ENCODE peak calls at places on chromosomes 13 and 19, in ten cellular contexts. One of them, this sample, is unnamed.

GRCh38 chr19:51610576-51610975 is 19.6 kb downstream of the SIGLEC5 start:
- DNase-seq in left ventricle myocardium inferior: no peak
- DNase-seq in K562: no peak
- DNase-seq in brain microvascular endothelial cell: no peak
- DNase-seq in WTC11: no peak
- DNase-seq in fibroblast of mammary gland: no peak
- DNase-seq in AG09309: no peak
- DNase-seq in A549: no peak
- DNase-seq in body of pancreas: no peak
- DNase-seq in GM23338: no peak
- DNase-seq in this sample: no peak

GRCh38 chr19:8526345-8527062 is 12.5 kb upstream of the ZNF414 start:
- DNase-seq in left ventricle myocardium inferior: peak
- DNase-seq in K562: peak
- DNase-seq in brain microvascular endothelial cell: peak
- DNase-seq in WTC11: peak
- DNase-seq in fibroblast of mammary gland: peak
- DNase-seq in AG09309: no peak
- DNase-seq in A549: peak
- DNase-seq in body of pancreas: peak
- DNase-seq in GM23338: peak
- DNase-seq in this sample: peak

GRCh38 chr13:72726721-72727416 is 560 bp downstream of the MZT1 start:
- DNase-seq in left ventricle myocardium inferior: peak
- DNase-seq in K562: peak
- DNase-seq in brain microvascular endothelial cell: peak
- DNase-seq in WTC11: peak
- DNase-seq in fibroblast of mammary gland: peak
- DNase-seq in AG09309: no peak
- DNase-seq in A549: peak
- DNase-seq in body of pancreas: peak
- DNase-seq in GM23338: peak
- DNase-seq in this sample: no peak

GRCh38 chr19:19643158-19644053 is at the start of gene GMIP:
- DNase-seq in left ventricle myocardium inferior: peak
- DNase-seq in K562: peak
- DNase-seq in brain microvascular endothelial cell: no peak
- DNase-seq in WTC11: peak
- DNase-seq in fibroblast of mammary gland: peak
- DNase-seq in AG09309: no peak
- DNase-seq in A549: peak
- DNase-seq in body of pancreas: peak
- DNase-seq in GM23338: peak
- DNase-seq in this sample: peak

GRCh38 chr13:76812971-76813691 is 73.1 kb downstream of the KCTD12 start:
- DNase-seq in left ventricle myocardium inferior: peak
- DNase-seq in K562: no peak
- DNase-seq in brain microvascular endothelial cell: no peak
- DNase-seq in WTC11: no peak
- DNase-seq in fibroblast of mammary gland: peak
- DNase-seq in AG09309: no peak
- DNase-seq in A549: no peak
- DNase-seq in body of pancreas: peak
- DNase-seq in GM23338: no peak
- DNase-seq in this sample: no peak

GRCh38 chr19:33381101-33381500 is 7.6 kb downstream of the CEBPG start:
- DNase-seq in left ventricle myocardium inferior: no peak
- DNase-seq in K562: no peak
- DNase-seq in brain microvascular endothelial cell: no peak
- DNase-seq in WTC11: no peak
- DNase-seq in fibroblast of mammary gland: no peak
- DNase-seq in AG09309: no peak
- DNase-seq in A549: no peak
- DNase-seq in body of pancreas: no peak
- DNase-seq in GM23338: no peak
- DNase-seq in this sample: no peak

GRCh38 chr13:52345048-52345447 is 60.9 kb downstream of the THSD1 start:
- DNase-seq in left ventricle myocardium inferior: no peak
- DNase-seq in K562: no peak
- DNase-seq in brain microvascular endothelial cell: peak
- DNase-seq in WTC11: no peak
- DNase-seq in fibroblast of mammary gland: peak
- DNase-seq in AG09309: no peak
- DNase-seq in A549: no peak
- DNase-seq in body of pancreas: no peak
- DNase-seq in GM23338: no peak
- DNase-seq in this sample: no peak

GRCh38 chr19:57443121-57443696 is 8.1 kb downstream of the ZNF749 start:
- DNase-seq in left ventricle myocardium inferior: no peak
- DNase-seq in K562: no peak
- DNase-seq in brain microvascular endothelial cell: no peak
- DNase-seq in WTC11: no peak
- DNase-seq in fibroblast of mammary gland: no peak
- DNase-seq in AG09309: no peak
- DNase-seq in A549: no peak
- DNase-seq in body of pancreas: no peak
- DNase-seq in GM23338: no peak
- DNase-seq in this sample: no peak

GRCh38 chr19:33691736-33692135 is 70.0 kb downstream of the CHST8 start:
- DNase-seq in left ventricle myocardium inferior: no peak
- DNase-seq in K562: no peak
- DNase-seq in brain microvascular endothelial cell: no peak
- DNase-seq in WTC11: no peak
- DNase-seq in fibroblast of mammary gland: no peak
- DNase-seq in AG09309: no peak
- DNase-seq in A549: no peak
- DNase-seq in body of pancreas: no peak
- DNase-seq in GM23338: no peak
- DNase-seq in this sample: no peak

GRCh38 chr13:44329909-44330545 is 43.6 kb upstream of the SERP2 start:
- DNase-seq in left ventricle myocardium inferior: no peak
- DNase-seq in K562: no peak
- DNase-seq in brain microvascular endothelial cell: no peak
- DNase-seq in WTC11: no peak
- DNase-seq in fibroblast of mammary gland: no peak
- DNase-seq in AG09309: no peak
- DNase-seq in A549: no peak
- DNase-seq in body of pancreas: no peak
- DNase-seq in GM23338: no peak
- DNase-seq in this sample: no peak

GRCh38 chr13:110650436-110650835 is 35.1 kb downstream of the NAXD start:
- DNase-seq in left ventricle myocardium inferior: no peak
- DNase-seq in K562: no peak
- DNase-seq in brain microvascular endothelial cell: no peak
- DNase-seq in WTC11: no peak
- DNase-seq in fibroblast of mammary gland: no peak
- DNase-seq in AG09309: no peak
- DNase-seq in A549: no peak
- DNase-seq in body of pancreas: peak
- DNase-seq in GM23338: no peak
- DNase-seq in this sample: no peak

GRCh38 chr19:47633516-47633915 is 24.6 kb downstream of the BICRA start:
- DNase-seq in left ventricle myocardium inferior: no peak
- DNase-seq in K562: no peak
- DNase-seq in brain microvascular endothelial cell: no peak
- DNase-seq in WTC11: no peak
- DNase-seq in fibroblast of mammary gland: no peak
- DNase-seq in AG09309: no peak
- DNase-seq in A549: no peak
- DNase-seq in body of pancreas: no peak
- DNase-seq in GM23338: no peak
- DNase-seq in this sample: no peak

GRCh38 chr19:49130325-49130724 is 11.0 kb downstream of the PPFIA3 start:
- DNase-seq in left ventricle myocardium inferior: no peak
- DNase-seq in K562: no peak
- DNase-seq in brain microvascular endothelial cell: no peak
- DNase-seq in WTC11: no peak
- DNase-seq in fibroblast of mammary gland: no peak
- DNase-seq in AG09309: no peak
- DNase-seq in A549: no peak
- DNase-seq in body of pancreas: no peak
- DNase-seq in GM23338: no peak
- DNase-seq in this sample: no peak

GRCh38 chr19:49126575-49126974 is 7.2 kb downstream of the PPFIA3 start:
- DNase-seq in left ventricle myocardium inferior: no peak
- DNase-seq in K562: no peak
- DNase-seq in brain microvascular endothelial cell: no peak
- DNase-seq in WTC11: no peak
- DNase-seq in fibroblast of mammary gland: no peak
- DNase-seq in AG09309: no peak
- DNase-seq in A549: no peak
- DNase-seq in body of pancreas: no peak
- DNase-seq in GM23338: no peak
- DNase-seq in this sample: no peak

GRCh38 chr19:49129238-49129583 is 9.9 kb downstream of the PPFIA3 start:
- DNase-seq in left ventricle myocardium inferior: no peak
- DNase-seq in K562: peak
- DNase-seq in brain microvascular endothelial cell: no peak
- DNase-seq in WTC11: peak
- DNase-seq in fibroblast of mammary gland: no peak
- DNase-seq in AG09309: no peak
- DNase-seq in A549: no peak
- DNase-seq in body of pancreas: no peak
- DNase-seq in GM23338: peak
- DNase-seq in this sample: no peak

GRCh38 chr19:49128545-49129237 is 9.3 kb downstream of the PPFIA3 start:
- DNase-seq in left ventricle myocardium inferior: no peak
- DNase-seq in K562: peak
- DNase-seq in brain microvascular endothelial cell: no peak
- DNase-seq in WTC11: no peak
- DNase-seq in fibroblast of mammary gland: no peak
- DNase-seq in AG09309: no peak
- DNase-seq in A549: no peak
- DNase-seq in body of pancreas: no peak
- DNase-seq in GM23338: no peak
- DNase-seq in this sample: no peak

GRCh38 chr19:49127674-49128544 is 8.6 kb downstream of the PPFIA3 start:
- DNase-seq in left ventricle myocardium inferior: peak
- DNase-seq in K562: peak
- DNase-seq in brain microvascular endothelial cell: peak
- DNase-seq in WTC11: peak
- DNase-seq in fibroblast of mammary gland: peak
- DNase-seq in AG09309: peak
- DNase-seq in A549: peak
- DNase-seq in body of pancreas: peak
- DNase-seq in GM23338: peak
- DNase-seq in this sample: peak
- TF ChIP-seq CTCF in left ventricle myocardium inferior: peak
- TF ChIP-seq CTCF in K562: peak
- TF ChIP-seq CTCF in brain microvascular endothelial cell: no peak
- TF ChIP-seq CTCF in WTC11: no peak
- TF ChIP-seq CTCF in fibroblast of mammary gland: no peak
- TF ChIP-seq CTCF in AG09309: no peak
- TF ChIP-seq CTCF in A549: peak
- TF ChIP-seq CTCF in body of pancreas: peak
- TF ChIP-seq CTCF in GM23338: no peak
- TF ChIP-seq CTCF in this sample: no peak

GRCh38 chr13:50376895-50377575 is 361.8 kb downstream of the KCNRG start:
- DNase-seq in left ventricle myocardium inferior: no peak
- DNase-seq in K562: no peak
- DNase-seq in brain microvascular endothelial cell: no peak
- DNase-seq in WTC11: peak
- DNase-seq in fibroblast of mammary gland: no peak
- DNase-seq in AG09309: no peak
- DNase-seq in A549: no peak
- DNase-seq in body of pancreas: no peak
- DNase-seq in GM23338: peak
- DNase-seq in this sample: no peak
- TF ChIP-seq CTCF in left ventricle myocardium inferior: peak
- TF ChIP-seq CTCF in K562: no peak
- TF ChIP-seq CTCF in brain microvascular endothelial cell: peak
- TF ChIP-seq CTCF in WTC11: no peak
- TF ChIP-seq CTCF in fibroblast of mammary gland: peak
- TF ChIP-seq CTCF in AG09309: no peak
- TF ChIP-seq CTCF in A549: no peak
- TF ChIP-seq CTCF in body of pancreas: no peak
- TF ChIP-seq CTCF in GM23338: peak
- TF ChIP-seq CTCF in this sample: no peak

GRCh38 chr19:38373907-38374331 is 452 bp upstream of the PSMD8 start:
- DNase-seq in left ventricle myocardium inferior: no peak
- DNase-seq in K562: no peak
- DNase-seq in brain microvascular endothelial cell: no peak
- DNase-seq in WTC11: no peak
- DNase-seq in fibroblast of mammary gland: no peak
- DNase-seq in AG09309: no peak
- DNase-seq in A549: no peak
- DNase-seq in body of pancreas: no peak
- DNase-seq in GM23338: no peak
- DNase-seq in this sample: no peak

GRCh38 chr19:38375748-38376147 is 1.4 kb downstream of the PSMD8 start:
- DNase-seq in left ventricle myocardium inferior: peak
- DNase-seq in K562: no peak
- DNase-seq in brain microvascular endothelial cell: no peak
- DNase-seq in WTC11: no peak
- DNase-seq in fibroblast of mammary gland: peak
- DNase-seq in AG09309: no peak
- DNase-seq in A549: no peak
- DNase-seq in body of pancreas: no peak
- DNase-seq in GM23338: no peak
- DNase-seq in this sample: no peak

GRCh38 chr19:38376576-38376975 is 2.2 kb downstream of the PSMD8 start:
- DNase-seq in left ventricle myocardium inferior: no peak
- DNase-seq in K562: no peak
- DNase-seq in brain microvascular endothelial cell: no peak
- DNase-seq in WTC11: no peak
- DNase-seq in fibroblast of mammary gland: no peak
- DNase-seq in AG09309: no peak
- DNase-seq in A549: no peak
- DNase-seq in body of pancreas: no peak
- DNase-seq in GM23338: no peak
- DNase-seq in this sample: no peak

GRCh38 chr19:38375098-38375493 is 725 bp downstream of the PSMD8 start:
- DNase-seq in left ventricle myocardium inferior: no peak
- DNase-seq in K562: no peak
- DNase-seq in brain microvascular endothelial cell: no peak
- DNase-seq in WTC11: no peak
- DNase-seq in fibroblast of mammary gland: no peak
- DNase-seq in AG09309: no peak
- DNase-seq in A549: no peak
- DNase-seq in body of pancreas: no peak
- DNase-seq in GM23338: no peak
- DNase-seq in this sample: no peak

GRCh38 chr19:38374332-38375097 is at the start of gene PSMD8:
- DNase-seq in left ventricle myocardium inferior: peak
- DNase-seq in K562: peak
- DNase-seq in brain microvascular endothelial cell: peak
- DNase-seq in WTC11: peak
- DNase-seq in fibroblast of mammary gland: peak
- DNase-seq in AG09309: peak
- DNase-seq in A549: peak
- DNase-seq in body of pancreas: peak
- DNase-seq in GM23338: peak
- DNase-seq in this sample: peak
- TF ChIP-seq CTCF in left ventricle myocardium inferior: peak
- TF ChIP-seq CTCF in K562: peak
- TF ChIP-seq CTCF in brain microvascular endothelial cell: peak
- TF ChIP-seq CTCF in WTC11: no peak
- TF ChIP-seq CTCF in fibroblast of mammary gland: no peak
- TF ChIP-seq CTCF in AG09309: peak
- TF ChIP-seq CTCF in A549: peak
- TF ChIP-seq CTCF in body of pancreas: peak
- TF ChIP-seq CTCF in GM23338: no peak
- TF ChIP-seq CTCF in this sample: no peak

GRCh38 chr19:55811340-55811739 is 20.5 kb downstream of the NLRP11 start:
- DNase-seq in left ventricle myocardium inferior: no peak
- DNase-seq in K562: no peak
- DNase-seq in brain microvascular endothelial cell: no peak
- DNase-seq in WTC11: no peak
- DNase-seq in fibroblast of mammary gland: no peak
- DNase-seq in AG09309: no peak
- DNase-seq in A549: no peak
- DNase-seq in body of pancreas: no peak
- DNase-seq in GM23338: no peak
- DNase-seq in this sample: no peak
- TF ChIP-seq CTCF in left ventricle myocardium inferior: no peak
- TF ChIP-seq CTCF in K562: no peak
- TF ChIP-seq CTCF in brain microvascular endothelial cell: no peak
- TF ChIP-seq CTCF in WTC11: no peak
- TF ChIP-seq CTCF in fibroblast of mammary gland: no peak
- TF ChIP-seq CTCF in AG09309: no peak
- TF ChIP-seq CTCF in A549: no peak
- TF ChIP-seq CTCF in body of pancreas: no peak
- TF ChIP-seq CTCF in GM23338: no peak
- TF ChIP-seq CTCF in this sample: no peak

This sample was measured in activated B cell treated with CpG ODN at 0.5 μM for 24 hours.